ENCODE peak calls at places on chromosomes 1 and 21, in nine cellular contexts. A, N, C, Y, U, X, P, T and M are unnamed samples.

GRCh38 chr1:203040518-203041275 is 14.4 kb downstream of the PPFIA4 start:
- DNase-seq in P (peak; percentile 47), T (no peak), A (no peak), Y (no peak), X (no peak), C (no peak), U (no peak), N (no peak), M (no peak)

GRCh38 chr21:8988696-8989095 is 1532.7 kb upstream of the TPTE start:
- DNase-seq in A (no peak), Y (no peak), U (no peak), X (no peak), C (no peak), P (no peak), T (no peak), N (no peak), M (peak; percentile 58)

GRCh38 chr1:162530318-162530984 is 31.1 kb upstream of the UAP1 start:
- DNase-seq in N (peak; percentile 39), A (peak; percentile 71), U (no peak), Y (no peak), P (no peak), C (no peak), T (no peak), X (no peak), M (no peak)

GRCh38 chr1:88217386-88217785 is 466.7 kb upstream of the PKN2 start:
- DNase-seq in P (no peak), T (no peak), N (no peak), U (no peak), X (no peak), C (no peak), Y (no peak), A (no peak), M (no peak)

GRCh38 chr21:44814498-44815023 is 3.3 kb downstream of the SUMO3 start:
- DNase-seq in U (no peak), A (no peak), C (no peak), X (no peak), P (no peak), N (no peak), T (no peak), Y (no peak), M (no peak)

GRCh38 chr1:21268281-21269239 is 21.7 kb downstream of the ECE1 start:
- DNase-seq in N (no peak), Y (no peak), C (no peak), P (no peak), T (no peak), A (no peak), X (no peak), U (peak; percentile 81), M (no peak)

GRCh38 chr1:235831148-235831547 is 35.6 kb downstream of the LYST start:
- DNase-seq in Y (peak; percentile 49), C (no peak), A (no peak), U (no peak), X (peak; percentile 27), N (no peak), P (peak; percentile 39), T (no peak), M (peak; percentile 75)

GRCh38 chr1:70966018-70966638 is 81.5 kb downstream of the PTGER3 start:
- DNase-seq in C (no peak), N (no peak), X (peak; percentile 1), Y (peak; percentile 15), P (no peak), U (no peak), A (no peak), T (no peak), M (no peak)

GRCh38 chr21:43902441-43902840 is 37.4 kb downstream of the AGPAT3 start:
- DNase-seq in T (no peak), P (peak; percentile 16), A (no peak), Y (no peak), N (no peak), C (no peak), U (peak; percentile 34), X (peak; percentile 85), M (peak; percentile 53)

GRCh38 chr1:173914366-173914871 is 2.7 kb downstream of the SERPINC1 start:
- DNase-seq in T (no peak), X (peak; percentile 24), N (peak; percentile 28), A (peak; percentile 3), P (peak; percentile 39), U (no peak), Y (peak; percentile 36), C (no peak), M (peak; percentile 24)

GRCh38 chr1:91920001-91920400 is 29.2 kb upstream of the BRDT start:
- DNase-seq in X (no peak), N (no peak), C (no peak), Y (no peak), P (no peak), T (no peak), U (no peak), A (no peak), M (no peak)

GRCh38 chr1:3774503-3775247 is 2.1 kb downstream of the SMIM1 start:
- DNase-seq in C (no peak), P (peak; percentile 4), T (no peak), X (peak; percentile 51), Y (no peak), U (no peak), N (no peak), A (no peak), M (peak; percentile 36)

GRCh38 chr1:62746086-62746808 is 37.7 kb upstream of the ATG4C start:
- DNase-seq in Y (peak; percentile 61), A (peak; percentile 31), C (peak; percentile 47), N (no peak), T (no peak), P (peak; percentile 61), U (no peak), X (peak; percentile 75), M (no peak)

GRCh38 chr21:17726047-17726446 is 93.1 kb downstream of the C21orf91 start:
- DNase-seq in T (no peak), X (no peak), A (no peak), N (peak; percentile 22), P (no peak), Y (peak; percentile 17), C (no peak), U (no peak), M (no peak)

GRCh38 chr1:3627515-3628253 is 2.9 kb downstream of the TPRG1L start:
- DNase-seq in C (no peak), N (no peak), X (no peak), Y (no peak), P (no peak), A (no peak), U (no peak), T (no peak), M (no peak)

GRCh38 chr1:77592906-77593305 is 89.6 kb downstream of the ZZZ3 start:
- DNase-seq in A (no peak), Y (no peak), C (no peak), T (no peak), X (no peak), N (no peak), P (no peak), U (no peak), M (no peak)

GRCh38 chr1:246989901-246990300 is 18.0 kb downstream of the ZNF695 start:
- DNase-seq in N (no peak), X (no peak), T (no peak), U (no peak), Y (no peak), A (no peak), P (no peak), C (no peak), M (no peak)

GRCh38 chr1:85608851-85609250 is 28.3 kb downstream of the CCN1 start:
- DNase-seq in X (no peak), A (no peak), P (no peak), Y (no peak), U (no peak), T (no peak), N (no peak), C (no peak), M (no peak)

GRCh38 chr1:247172956-247173355 is 1.1 kb upstream of the ZNF124 start:
- DNase-seq in A (no peak), C (no peak), T (no peak), N (no peak), U (no peak), P (no peak), X (no peak), Y (no peak), M (no peak)

GRCh38 chr1:168468042-168468809 is 75.6 kb downstream of the XCL2 start:
- DNase-seq in A (no peak), X (peak; percentile 40), N (no peak), U (no peak), T (no peak), P (peak; percentile 55), Y (no peak), C (no peak), M (no peak)

GRCh38 chr1:2415801-2416208 is 3.4 kb upstream of the PEX10 start:
- DNase-seq in U (no peak), A (no peak), X (no peak), N (no peak), P (no peak), C (no peak), T (peak; percentile 38), Y (no peak), M (no peak)

GRCh38 chr1:50710099-50710498 is 250.0 kb downstream of the FAF1 start:
- DNase-seq in Y (no peak), A (no peak), N (no peak), P (no peak), X (no peak), U (no peak), T (no peak), C (no peak), M (no peak)

GRCh38 chr1:37999434-38000232 is 5.7 kb downstream of the FHL3 start:
- DNase-seq in A (no peak), N (no peak), U (no peak), P (peak; percentile 82), T (no peak), X (peak; percentile 84), C (peak; percentile 18), Y (peak; percentile 65), M (peak; percentile 59)

GRCh38 chr1:240644732-240645131 is 32.8 kb upstream of the GREM2 start:
- DNase-seq in C (no peak), A (no peak), N (no peak), X (no peak), P (peak; percentile 15), T (no peak), Y (no peak), U (no peak), M (peak; percentile 40)

GRCh38 chr1:202105571-202106339 is 17.0 kb upstream of the GPR37L1 start:
- DNase-seq in P (peak; percentile 95), Y (peak; percentile 64), T (no peak), U (no peak), A (no peak), C (no peak), X (peak; percentile 43), N (peak; percentile 81), M (no peak)

GRCh38 chr1:229203030-229203751 is 67.7 kb upstream of the RAB4A start:
- DNase-seq in Y (peak; percentile 75), U (no peak), X (peak; percentile 90), C (no peak), A (no peak), N (peak; percentile 99), P (peak; percentile 72), T (no peak), M (peak; percentile 73)